ENCODE peak calls at places on chromosomes 6 and 20, in ten cellular contexts. W is A172; M is cardiac fibroblast; X is astrocyte of the cerebellum; U is GM13976; T is progenitor cell of endocrine pancreas; Y is activated CD4-positive, alpha-beta T cell treated with anti-CD3 and anti-CD28 coated beads for 1 hour; Z is omental fat pad; I is NCI-H1105 treated with DMSO at 0.1 percent for 48 hours; R is mammary epithelial cell. Q is an unnamed sample.
A peak's percentile ranks its signal among the peaks of the same experiment; 100 is the strongest.

GRCh38 chr20:5180421-5180820 is 53.6 kb downstream of the CDS2 start:
- DNase-seq in W (no peak), M (no peak), X (no peak), U (no peak), T (no peak), Y (no peak), Z (no peak), I (no peak), R (no peak), Q (no peak)

GRCh38 chr6:167898673-167899311 is 72.1 kb downstream of the AFDN start:
- DNase-seq in W (peak; percentile 15), M (peak; percentile 74), X (peak; percentile 22), U (peak; percentile 40), T (no peak), Y (no peak), Z (no peak), I (peak; percentile 67), R (peak; percentile 14), Q (no peak)

GRCh38 chr6:13354331-13355042 is 26.1 kb upstream of the TBC1D7 start:
- DNase-seq in W (peak; percentile 74), M (peak; percentile 82), X (no peak), U (no peak), T (no peak), Y (no peak), Z (no peak), I (no peak), R (no peak), Q (no peak)

GRCh38 chr6:1187293-1188131 is 124.4 kb upstream of the FOXQ1 start:
- DNase-seq in W (no peak), M (no peak), X (no peak), U (no peak), T (no peak), Y (no peak), Z (no peak), I (no peak), R (peak; percentile 14), Q (no peak)

GRCh38 chr20:17613328-17614175 is 43.7 kb downstream of the DSTN start:
- DNase-seq in W (no peak), M (no peak), X (no peak), U (no peak), T (no peak), Y (no peak), Z (no peak), I (no peak), R (no peak), Q (no peak)

GRCh38 chr20:23680151-23680550 is 8.7 kb downstream of the CST4 start:
- DNase-seq in W (no peak), M (peak; percentile 66), X (no peak), U (no peak), T (no peak), Y (no peak), Z (no peak), I (no peak), R (no peak), Q (no peak)

GRCh38 chr20:23508449-23508848 is 17.5 kb downstream of the CST8 start:
- DNase-seq in W (no peak), M (no peak), X (no peak), U (no peak), T (no peak), Y (no peak), Z (no peak), I (no peak), R (no peak), Q (no peak)

GRCh38 chr6:104281370-104281769 is 578.3 kb downstream of the HACE1 start:
- DNase-seq in W (no peak), M (no peak), X (no peak), U (no peak), T (no peak), Y (no peak), Z (no peak), I (no peak), R (no peak), Q (no peak)

GRCh38 chr20:6008254-6008653 is 45.6 kb downstream of the LRRN4 start:
- DNase-seq in W (peak; percentile 65), M (peak; percentile 97), X (peak; percentile 86), U (no peak), T (no peak), Y (no peak), Z (no peak), I (no peak), R (peak; percentile 96), Q (no peak)

GRCh38 chr20:20761302-20761701 is 48.9 kb upstream of the RALGAPA2 start:
- DNase-seq in W (no peak), M (no peak), X (no peak), U (no peak), T (no peak), Y (no peak), Z (no peak), I (no peak), R (no peak), Q (no peak)

GRCh38 chr6:13923527-13924145 is 1.1 kb upstream of the RNF182 start:
- DNase-seq in W (no peak), M (peak; percentile 21), X (peak; percentile 58), U (no peak), T (no peak), Y (no peak), Z (no peak), I (no peak), R (no peak), Q (no peak)

GRCh38 chr6:41786451-41787218 is 859 bp upstream of the TOMM6 start:
- DNase-seq in W (peak; percentile 45), M (peak; percentile 82), X (no peak), U (peak; percentile 92), T (peak; percentile 87), Y (peak; percentile 80), Z (peak; percentile 65), I (peak; percentile 63), R (peak; percentile 77), Q (peak; percentile 89)

GRCh38 chr6:105992315-105992961 is 93.7 kb upstream of the PRDM1 start:
- DNase-seq in W (peak; percentile 58), M (peak; percentile 74), X (peak; percentile 50), U (peak; percentile 96), T (peak; percentile 76), Y (peak; percentile 82), Z (peak; percentile 61), I (peak; percentile 82), R (peak; percentile 67), Q (peak; percentile 81)

Q was measured in T47D.